ENCODE peak calls at places on chromosomes 16 and 17, in eight cellular contexts. F is glutamatergic neuron, H is fibroblast of the aortic adventitia, W is transverse colon, X is dorsolateral prefrontal cortex, Q is coronary artery, S is uterus, I is left lung. R is an unnamed sample.

GRCh38 chr16:26645629-26646028 is 421.1 kb upstream of the C16orf82 start:
- DNase-seq in F (peak; percentile 62), H (no peak), W (no peak), X (peak; percentile 68), Q (no peak), S (no peak), I (no peak), R (no peak)

GRCh38 chr16:22217890-22218730 is 12.0 kb downstream of the EEF2K start:
- DNase-seq in F (no peak), H (no peak), W (no peak), X (no peak), Q (peak; percentile 81), S (peak; percentile 62), I (no peak), R (peak; percentile 90)

GRCh38 chr16:47519996-47520679 is 59.0 kb downstream of the PHKB start:
- DNase-seq in F (no peak), H (no peak), W (no peak), X (no peak), Q (no peak), S (no peak), I (no peak), R (no peak)

GRCh38 chr17:42404326-42405055 is 16.2 kb upstream of the STAT3 start:
- DNase-seq in F (peak; percentile 15), H (no peak), W (no peak), X (no peak), Q (no peak), S (no peak), I (no peak), R (no peak)

GRCh38 chr17:70168044-70168978 is 1.0 kb upstream of the KCNJ2 start:
- DNase-seq in F (peak; percentile 62), H (peak; percentile 70), W (peak; percentile 80), X (peak; percentile 73), Q (no peak), S (peak; percentile 27), I (peak; percentile 77), R (peak; percentile 48)

GRCh38 chr17:29178750-29179231 is 1.4 kb downstream of the MYO18A start:
- DNase-seq in F (no peak), H (no peak), W (peak; percentile 62), X (no peak), Q (no peak), S (no peak), I (peak; percentile 37), R (no peak)

GRCh38 chr16:53933407-53933806 is 229.5 kb downstream of the FTO start:
- DNase-seq in F (no peak), H (no peak), W (no peak), X (no peak), Q (no peak), S (no peak), I (no peak), R (no peak)

GRCh38 chr17:78416791-78417530 is 38.5 kb downstream of the PGS1 start:
- DNase-seq in F (no peak), H (peak; percentile 33), W (peak; percentile 42), X (no peak), Q (no peak), S (peak; percentile 44), I (peak; percentile 69), R (no peak)

GRCh38 chr17:79036609-79037008 is 12.6 kb downstream of the C1QTNF1 start:
- DNase-seq in F (no peak), H (peak; percentile 94), W (no peak), X (no peak), Q (peak; percentile 74), S (peak; percentile 8), I (no peak), R (no peak)

GRCh38 chr16:73215482-73216377 is 167.8 kb upstream of the ZFHX3 start:
- DNase-seq in F (no peak), H (no peak), W (no peak), X (no peak), Q (no peak), S (no peak), I (no peak), R (no peak)

GRCh38 chr16:11256657-11257130 is 690 bp upstream of the SOCS1 start:
- DNase-seq in F (peak; percentile 80), H (peak; percentile 39), W (peak; percentile 70), X (peak; percentile 56), Q (peak; percentile 84), S (peak; percentile 68), I (peak; percentile 80), R (no peak)

GRCh38 chr17:67020293-67020766 is 24.0 kb upstream of the CACNG1 start:
- DNase-seq in F (no peak), H (no peak), W (no peak), X (peak; percentile 47), Q (no peak), S (no peak), I (no peak), R (no peak)

GRCh38 chr17:63132509-63132911 is 166.5 kb downstream of the TANC2 start:
- DNase-seq in F (no peak), H (peak; percentile 51), W (no peak), X (no peak), Q (no peak), S (no peak), I (no peak), R (no peak)

GRCh38 chr16:89686520-89687091 is at the start of gene CDK10:
- DNase-seq in F (peak; percentile 95), H (peak; percentile 85), W (peak; percentile 94), X (peak; percentile 97), Q (peak; percentile 91), S (peak; percentile 94), I (peak; percentile 89), R (peak; percentile 97)

GRCh38 chr16:22318690-22319358 is 21.6 kb downstream of the POLR3E start:
- DNase-seq in F (peak; percentile 68), H (peak; percentile 25), W (peak; percentile 38), X (no peak), Q (no peak), S (no peak), I (no peak), R (peak; percentile 61)

GRCh38 chr16:84700518-84701277 is 898 bp downstream of the USP10 start:
- DNase-seq in F (no peak), H (peak; percentile 27), W (peak; percentile 44), X (no peak), Q (no peak), S (no peak), I (no peak), R (peak; percentile 48)

GRCh38 chr17:63774141-63774981 is at the start of gene DDX42:
- DNase-seq in F (peak; percentile 92), H (peak; percentile 52), W (peak; percentile 94), X (peak; percentile 89), Q (peak; percentile 94), S (peak; percentile 89), I (peak; percentile 60), R (peak; percentile 66)

GRCh38 chr17:39848600-39848999 is 15.5 kb downstream of the IKZF3 start:
- DNase-seq in F (no peak), H (no peak), W (no peak), X (no peak), Q (no peak), S (no peak), I (no peak), R (no peak)

GRCh38 chr16:685967-686366 is 1.8 kb upstream of the JMJD8 start:
- DNase-seq in F (peak; percentile 67), H (peak; percentile 25), W (peak; percentile 64), X (no peak), Q (no peak), S (no peak), I (peak; percentile 47), R (no peak)
- TF ChIP-seq CTCF in F (peak; percentile 59), H (peak; percentile 47), W (peak; percentile 30), X (peak; percentile 17), Q (no peak), S (no peak), I (peak; percentile 43), R (peak; percentile 42)

GRCh38 chr17:45230787-45231480 is 9.2 kb downstream of the FMNL1 start:
- DNase-seq in F (peak; percentile 78), H (peak; percentile 64), W (no peak), X (no peak), Q (peak; percentile 70), S (no peak), I (no peak), R (no peak)

GRCh38 chr17:45229681-45230409 is 8.2 kb downstream of the FMNL1 start:
- DNase-seq in F (peak; percentile 31), H (no peak), W (peak; percentile 48), X (no peak), Q (peak; percentile 71), S (no peak), I (no peak), R (peak; percentile 70)

GRCh38 chr17:45230410-45230786 is 8.7 kb downstream of the FMNL1 start:
- DNase-seq in F (no peak), H (no peak), W (no peak), X (no peak), Q (no peak), S (no peak), I (no peak), R (no peak)

GRCh38 chr17:45232514-45233422 is 11.1 kb downstream of the FMNL1 start:
- DNase-seq in F (no peak), H (no peak), W (no peak), X (no peak), Q (no peak), S (no peak), I (no peak), R (no peak)

DNA sequence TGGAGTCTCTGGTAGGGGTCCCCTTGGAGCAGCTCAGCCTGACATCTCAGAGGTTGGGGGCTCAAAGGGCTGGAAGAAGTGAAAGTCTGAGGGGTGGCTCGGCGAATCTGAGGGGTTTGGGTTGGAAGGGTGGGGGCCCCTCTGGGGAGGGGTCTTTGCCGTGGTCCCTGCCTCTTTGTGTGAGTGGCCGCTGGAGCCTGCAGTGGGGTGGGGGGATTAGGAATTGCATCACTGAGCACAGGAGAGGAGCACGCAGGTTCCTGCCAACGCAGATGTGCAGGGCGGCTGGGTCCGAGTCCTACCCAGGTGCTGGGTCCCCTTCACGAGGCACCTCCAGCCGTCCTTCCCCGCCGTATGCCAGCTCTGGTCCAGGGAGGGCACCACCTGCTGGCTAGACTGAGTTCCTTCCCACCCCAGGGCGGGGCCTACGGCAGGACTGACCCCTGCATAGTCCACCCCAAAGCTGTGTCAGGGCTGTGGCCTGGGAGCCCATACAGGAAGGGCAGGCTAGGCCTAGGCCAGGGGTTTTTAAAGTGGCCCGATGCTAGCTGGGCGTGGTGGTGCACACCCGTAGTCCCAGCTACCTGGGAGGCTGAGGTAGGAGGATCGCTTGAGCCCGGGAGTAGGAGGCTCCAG is 9.9 kb downstream of the FMNL1 start:
- DNase-seq in F (peak; percentile 61), H (no peak), W (peak; percentile 50), X (no peak), Q (no peak), S (no peak), I (no peak), R (no peak)
- TF ChIP-seq CTCF in F (peak; percentile 47), H (peak; percentile 31), W (peak; percentile 37), X (no peak), Q (no peak), S (no peak), I (peak; percentile 38), R (peak; percentile 25)

DNA sequence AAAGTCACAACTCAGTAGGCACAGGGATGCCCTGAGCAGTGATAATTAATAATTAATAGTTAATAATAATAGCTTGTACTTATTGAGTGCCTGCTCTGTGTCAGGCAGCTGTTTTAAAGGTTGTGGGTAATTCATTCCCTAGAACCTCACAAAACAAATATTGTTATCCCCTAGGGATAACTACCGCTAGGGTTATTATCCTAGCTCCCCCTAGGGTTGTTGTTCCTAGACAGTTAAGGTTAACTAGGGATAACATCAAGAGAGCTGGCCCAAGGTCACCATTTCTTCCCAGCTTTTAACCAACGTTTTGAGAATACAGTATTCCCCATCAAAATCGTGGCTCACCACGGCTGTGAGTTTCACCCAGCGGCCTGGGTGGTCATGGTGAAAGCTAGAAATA is 180.1 kb downstream of the PRKCB start:
- DNase-seq in F (no peak), H (no peak), W (no peak), X (no peak), Q (no peak), S (no peak), I (no peak), R (no peak)
- TF ChIP-seq CTCF in F (no peak), H (no peak), W (no peak), X (no peak), Q (no peak), S (no peak), I (no peak), R (no peak)

GRCh38 chr16:66342294-66342900 is 24.1 kb upstream of the CDH5 start:
- DNase-seq in F (peak; percentile 86), H (no peak), W (no peak), X (no peak), Q (no peak), S (no peak), I (no peak), R (peak; percentile 52)
- TF ChIP-seq CTCF in F (peak; percentile 89), H (peak; percentile 64), W (peak; percentile 15), X (peak; percentile 62), Q (no peak), S (peak; percentile 13), I (peak; percentile 59), R (peak; percentile 75)